ENCODE peak calls at places on chromosomes 7 and 10, in seven cellular contexts. One of them, this sample, is unnamed. For H3K4me1, the result is how much of the 10 kb centered on the place peaks cover.

GRCh38 chr10:95308389-95309302 is 17.8 kb upstream of the PDLIM1 start:
- DNase-seq in HCT116: peak
- DNase-seq in spleen: no peak
- DNase-seq in colonic mucosa: peak
- DNase-seq in cardiac muscle cell: no peak
- DNase-seq in GM12878: no peak
- DNase-seq in upper lobe of right lung: peak
- DNase-seq in this sample: peak

GRCh38 chr7:3955751-3956696 is 655.0 kb downstream of the SDK1 start:
- DNase-seq in HCT116: no peak
- DNase-seq in spleen: no peak
- DNase-seq in colonic mucosa: no peak
- DNase-seq in cardiac muscle cell: no peak
- DNase-seq in GM12878: peak
- DNase-seq in upper lobe of right lung: no peak
- DNase-seq in this sample: peak

GRCh38 chr7:4139656-4140320 is 542.3 kb upstream of the FOXK1 start:
- DNase-seq in HCT116: no peak
- DNase-seq in spleen: peak
- DNase-seq in colonic mucosa: no peak
- DNase-seq in cardiac muscle cell: peak
- DNase-seq in GM12878: no peak
- DNase-seq in upper lobe of right lung: peak
- DNase-seq in this sample: no peak

GRCh38 chr7:12731214-12731656 is 43.8 kb downstream of the ARL4A start:
- DNase-seq in HCT116: peak
- DNase-seq in spleen: no peak
- DNase-seq in colonic mucosa: no peak
- DNase-seq in cardiac muscle cell: no peak
- DNase-seq in GM12878: no peak
- DNase-seq in upper lobe of right lung: no peak
- DNase-seq in this sample: peak

GRCh38 chr7:90836937-90837336 is 240.8 kb downstream of the CDK14 start:
- DNase-seq in HCT116: no peak
- DNase-seq in spleen: no peak
- DNase-seq in colonic mucosa: no peak
- DNase-seq in cardiac muscle cell: no peak
- DNase-seq in GM12878: no peak
- DNase-seq in upper lobe of right lung: no peak
- DNase-seq in this sample: no peak

GRCh38 chr7:88229302-88229870 is 9.5 kb upstream of the SRI start:
- DNase-seq in HCT116: no peak
- DNase-seq in spleen: no peak
- DNase-seq in colonic mucosa: peak
- DNase-seq in cardiac muscle cell: no peak
- DNase-seq in GM12878: no peak
- DNase-seq in upper lobe of right lung: no peak
- DNase-seq in this sample: no peak

GRCh38 chr7:12770227-12770975 is 83.0 kb downstream of the ARL4A start:
- DNase-seq in HCT116: no peak
- DNase-seq in spleen: no peak
- DNase-seq in colonic mucosa: peak
- DNase-seq in cardiac muscle cell: no peak
- DNase-seq in GM12878: no peak
- DNase-seq in upper lobe of right lung: no peak
- DNase-seq in this sample: no peak

GRCh38 chr7:34191766-34192550 is 286.6 kb downstream of the BMPER start:
- DNase-seq in HCT116: no peak
- DNase-seq in spleen: no peak
- DNase-seq in colonic mucosa: no peak
- DNase-seq in cardiac muscle cell: no peak
- DNase-seq in GM12878: no peak
- DNase-seq in upper lobe of right lung: no peak
- DNase-seq in this sample: no peak

GRCh38 chr7:15839415-15840100 is 153.1 kb upstream of the MEOX2 start:
- DNase-seq in HCT116: no peak
- DNase-seq in spleen: no peak
- DNase-seq in colonic mucosa: no peak
- DNase-seq in cardiac muscle cell: peak
- DNase-seq in GM12878: no peak
- DNase-seq in upper lobe of right lung: no peak
- DNase-seq in this sample: no peak

GRCh38 chr7:15837627-15838026 is 151.1 kb upstream of the MEOX2 start:
- DNase-seq in HCT116: no peak
- DNase-seq in spleen: no peak
- DNase-seq in colonic mucosa: no peak
- DNase-seq in cardiac muscle cell: no peak
- DNase-seq in GM12878: no peak
- DNase-seq in upper lobe of right lung: no peak
- DNase-seq in this sample: no peak

GRCh38 chr7:15832996-15833395 is 146.5 kb upstream of the MEOX2 start:
- DNase-seq in HCT116: no peak
- DNase-seq in spleen: no peak
- DNase-seq in colonic mucosa: peak
- DNase-seq in cardiac muscle cell: no peak
- DNase-seq in GM12878: no peak
- DNase-seq in upper lobe of right lung: no peak
- DNase-seq in this sample: no peak

GRCh38 chr7:15836041-15836440 is 149.6 kb upstream of the MEOX2 start:
- DNase-seq in HCT116: no peak
- DNase-seq in spleen: no peak
- DNase-seq in colonic mucosa: no peak
- DNase-seq in cardiac muscle cell: no peak
- DNase-seq in GM12878: no peak
- DNase-seq in upper lobe of right lung: no peak
- DNase-seq in this sample: no peak
- H3K27ac ChIP-seq in HCT116: no peak
- H3K27ac ChIP-seq in spleen: no peak
- H3K27ac ChIP-seq in colonic mucosa: no peak
- H3K27ac ChIP-seq in cardiac muscle cell: no peak
- H3K27ac ChIP-seq in GM12878: no peak
- H3K27ac ChIP-seq in upper lobe of right lung: no peak
- H3K27ac ChIP-seq in this sample: no peak

DNA sequence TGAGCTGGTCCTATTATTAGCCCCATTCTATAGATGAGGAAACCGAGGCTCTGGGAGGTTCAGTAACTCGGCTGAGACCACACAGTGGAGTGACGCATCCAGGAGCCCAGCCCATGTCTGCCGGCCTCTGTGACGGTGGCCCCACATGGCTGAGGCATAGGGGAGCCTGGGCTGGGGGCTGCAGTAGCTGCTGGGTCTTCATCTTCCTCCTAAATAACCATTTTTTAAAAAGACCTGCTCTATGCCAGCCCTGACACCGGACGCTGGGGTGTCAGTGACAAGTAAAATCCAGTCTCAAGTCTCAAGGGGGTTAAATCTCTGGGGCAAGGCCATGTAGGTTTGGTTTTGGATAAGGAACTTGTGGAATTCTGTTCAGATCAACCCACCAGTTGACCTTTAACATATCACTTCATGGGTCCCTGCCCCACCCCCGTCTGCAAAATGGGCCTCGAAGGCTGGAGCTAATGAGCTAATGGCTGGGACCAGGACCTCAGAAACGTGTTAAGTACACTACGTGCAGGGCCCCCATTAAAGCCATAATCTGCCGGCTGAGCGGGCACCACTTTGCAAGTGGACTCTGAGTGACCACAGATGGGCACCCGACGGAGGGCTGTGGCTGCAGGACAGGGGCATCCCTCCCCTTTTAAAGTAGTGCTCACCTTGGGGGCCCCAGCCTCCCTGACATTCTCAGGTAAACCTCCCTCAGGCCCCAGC is 136.5 kb upstream of the UNC5B start:
- DNase-seq in HCT116: no peak
- DNase-seq in spleen: peak
- DNase-seq in colonic mucosa: no peak
- DNase-seq in cardiac muscle cell: no peak
- DNase-seq in GM12878: no peak
- DNase-seq in upper lobe of right lung: peak
- DNase-seq in this sample: no peak
- H3K4me1 ChIP-seq in HCT116: under half
- H3K4me1 ChIP-seq in spleen: under half
- H3K4me1 ChIP-seq in colonic mucosa: under half
- H3K4me1 ChIP-seq in cardiac muscle cell: under half
- H3K4me1 ChIP-seq in GM12878: under half
- H3K4me1 ChIP-seq in upper lobe of right lung: under half
- H3K4me1 ChIP-seq in this sample: under half

GRCh38 chr10:29839826-29840515 is 205.2 kb upstream of the SVIL start:
- DNase-seq in HCT116: no peak
- DNase-seq in spleen: no peak
- DNase-seq in colonic mucosa: no peak
- DNase-seq in cardiac muscle cell: no peak
- DNase-seq in GM12878: no peak
- DNase-seq in upper lobe of right lung: peak
- DNase-seq in this sample: peak

GRCh38 chr10:29845166-29845565 is 210.4 kb upstream of the SVIL start:
- DNase-seq in HCT116: no peak
- DNase-seq in spleen: no peak
- DNase-seq in colonic mucosa: no peak
- DNase-seq in cardiac muscle cell: no peak
- DNase-seq in GM12878: no peak
- DNase-seq in upper lobe of right lung: no peak
- DNase-seq in this sample: no peak

GRCh38 chr10:29843143-29843542 is 208.4 kb upstream of the SVIL start:
- DNase-seq in HCT116: no peak
- DNase-seq in spleen: no peak
- DNase-seq in colonic mucosa: no peak
- DNase-seq in cardiac muscle cell: no peak
- DNase-seq in GM12878: no peak
- DNase-seq in upper lobe of right lung: no peak
- DNase-seq in this sample: no peak

GRCh38 chr10:29840516-29841276 is 205.9 kb upstream of the SVIL start:
- DNase-seq in HCT116: no peak
- DNase-seq in spleen: no peak
- DNase-seq in colonic mucosa: no peak
- DNase-seq in cardiac muscle cell: no peak
- DNase-seq in GM12878: no peak
- DNase-seq in upper lobe of right lung: no peak
- DNase-seq in this sample: no peak

GRCh38 chr10:29841724-29842649 is 207.2 kb upstream of the SVIL start:
- DNase-seq in HCT116: no peak
- DNase-seq in spleen: no peak
- DNase-seq in colonic mucosa: no peak
- DNase-seq in cardiac muscle cell: peak
- DNase-seq in GM12878: no peak
- DNase-seq in upper lobe of right lung: peak
- DNase-seq in this sample: peak
- TF ChIP-seq CTCF in HCT116: no peak
- TF ChIP-seq CTCF in spleen: no peak
- TF ChIP-seq CTCF in colonic mucosa: no peak
- TF ChIP-seq CTCF in cardiac muscle cell: no peak
- TF ChIP-seq CTCF in GM12878: no peak
- TF ChIP-seq CTCF in upper lobe of right lung: no peak
- TF ChIP-seq CTCF in this sample: peak

GRCh38 chr7:114857605-114858004 is 64.3 kb upstream of the MDFIC start:
- DNase-seq in HCT116: no peak
- DNase-seq in spleen: no peak
- DNase-seq in colonic mucosa: no peak
- DNase-seq in cardiac muscle cell: no peak
- DNase-seq in GM12878: no peak
- DNase-seq in upper lobe of right lung: no peak
- DNase-seq in this sample: peak
- H3K27ac ChIP-seq in HCT116: no peak
- H3K27ac ChIP-seq in spleen: no peak
- H3K27ac ChIP-seq in colonic mucosa: no peak
- H3K27ac ChIP-seq in cardiac muscle cell: no peak
- H3K27ac ChIP-seq in GM12878: no peak
- H3K27ac ChIP-seq in upper lobe of right lung: no peak
- H3K27ac ChIP-seq in this sample: no peak

DNA sequence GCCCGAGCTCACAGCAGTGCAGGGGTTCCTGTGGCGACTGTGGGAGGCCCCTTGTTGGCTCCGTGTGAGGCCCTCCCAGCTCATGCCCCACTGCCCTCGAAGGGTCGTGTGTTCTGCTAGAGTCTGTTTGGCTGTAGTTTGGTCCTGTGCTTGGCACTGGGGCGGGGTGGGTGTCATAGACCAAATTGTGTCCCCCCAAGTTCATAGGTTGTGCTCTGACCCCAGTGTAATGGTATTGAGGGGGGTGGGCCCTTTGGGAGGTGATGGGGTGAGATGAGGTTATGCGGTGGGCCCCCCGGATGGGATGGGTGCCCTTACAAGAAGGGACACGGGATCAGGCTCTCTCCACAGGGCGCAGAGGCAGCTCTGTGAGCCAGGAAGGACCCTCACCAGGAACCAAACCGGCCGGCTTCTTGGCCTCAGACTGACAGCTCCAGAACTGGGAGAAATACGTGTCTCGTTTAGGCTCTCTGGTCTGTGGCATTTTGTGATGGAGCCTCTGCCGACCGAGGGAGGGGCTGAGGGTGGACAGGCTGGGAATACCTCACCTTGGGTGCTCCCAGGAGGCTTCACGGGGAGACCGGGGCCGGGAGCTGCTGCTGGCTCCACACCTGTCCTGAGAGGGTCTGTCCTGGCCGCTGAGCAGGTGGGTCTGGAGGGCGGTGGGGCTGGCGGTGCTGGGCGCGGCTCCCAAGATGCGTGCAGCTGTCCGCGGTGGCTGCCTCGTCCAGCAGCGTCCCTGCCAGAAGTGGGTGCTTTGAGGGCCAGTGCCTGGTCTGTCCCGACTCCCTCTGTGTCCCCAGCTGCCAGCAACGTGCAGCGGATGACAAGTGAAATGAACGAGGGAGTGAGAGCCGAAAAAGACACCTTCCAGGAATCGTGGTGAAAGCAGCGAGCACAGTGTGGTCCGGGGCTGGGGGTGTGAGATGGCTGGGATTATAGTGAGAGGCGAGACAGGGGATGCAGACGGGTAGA is 89.5 kb downstream of the INPP5A start:
- DNase-seq in HCT116: no peak
- DNase-seq in spleen: peak
- DNase-seq in colonic mucosa: no peak
- DNase-seq in cardiac muscle cell: no peak
- DNase-seq in GM12878: no peak
- DNase-seq in upper lobe of right lung: peak
- DNase-seq in this sample: no peak
- H3K4me1 ChIP-seq in HCT116: under half
- H3K4me1 ChIP-seq in spleen: under half
- H3K4me1 ChIP-seq in colonic mucosa: under half
- H3K4me1 ChIP-seq in cardiac muscle cell: half or more
- H3K4me1 ChIP-seq in GM12878: under half
- H3K4me1 ChIP-seq in upper lobe of right lung: under half
- H3K4me1 ChIP-seq in this sample: under half

DNA sequence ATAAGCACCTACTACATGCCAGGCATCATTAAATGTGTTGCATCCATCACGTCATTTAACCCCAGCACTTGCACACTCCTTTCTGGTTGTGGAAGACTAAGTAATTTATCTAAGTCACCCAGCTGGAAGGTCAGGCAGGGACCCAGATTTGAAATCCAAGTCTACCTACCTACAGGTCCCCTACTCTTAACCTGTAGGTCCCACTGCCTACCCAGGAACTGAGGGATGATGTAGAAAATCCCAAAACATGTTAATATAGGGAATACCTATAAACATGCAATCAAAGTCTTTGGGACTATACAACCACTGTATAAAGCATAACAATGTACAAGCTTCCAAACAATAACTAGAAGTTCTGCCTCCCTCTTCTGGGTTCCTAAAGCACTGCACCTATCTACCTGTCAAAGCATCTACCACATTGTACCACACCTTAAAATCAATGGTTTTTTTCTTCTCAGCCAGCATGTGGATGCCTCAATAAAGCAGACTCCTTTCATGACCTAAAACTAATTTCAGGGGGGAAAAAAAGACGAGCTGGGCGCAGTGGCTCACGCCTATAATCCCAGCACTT is 5.6 kb downstream of the IL6 start:
- DNase-seq in HCT116: peak
- DNase-seq in spleen: no peak
- DNase-seq in colonic mucosa: no peak
- DNase-seq in cardiac muscle cell: no peak
- DNase-seq in GM12878: no peak
- DNase-seq in upper lobe of right lung: no peak
- DNase-seq in this sample: peak
- TF ChIP-seq CTCF in HCT116: peak
- TF ChIP-seq CTCF in spleen: no peak
- TF ChIP-seq CTCF in colonic mucosa: no peak
- TF ChIP-seq CTCF in cardiac muscle cell: peak
- TF ChIP-seq CTCF in GM12878: no peak
- TF ChIP-seq CTCF in upper lobe of right lung: peak
- TF ChIP-seq CTCF in this sample: peak

This sample was measured in foreskin keratinocyte.